ENCODE peak calls at places on chromosomes 12 and 14, in ten cellular contexts. One of them, this sample, is unnamed.

GRCh38 chr12:1760566-1761382 is 59.6 kb upstream of the LRTM2 start:
- DNase-seq in Kasumi-1: no peak
- DNase-seq in D341Med: no peak
- DNase-seq in RWPE1: peak; percentile 12
- DNase-seq in HTR-8/SVneo: peak; percentile 52
- DNase-seq in astrocyte of the spinal cord: peak; percentile 12
- DNase-seq in T47D: no peak
- DNase-seq in mucosa of gallbladder: no peak
- DNase-seq in right atrium auricular region: no peak
- DNase-seq in colonic mucosa: no peak
- DNase-seq in this sample: peak; percentile 94

GRCh38 chr12:70982991-70983390 is 62.5 kb upstream of the PTPRR start:
- DNase-seq in Kasumi-1: no peak
- DNase-seq in HTR-8/SVneo: no peak
- DNase-seq in right atrium auricular region: no peak
- DNase-seq in D341Med: no peak
- DNase-seq in astrocyte of the spinal cord: peak; percentile 28
- DNase-seq in T47D: no peak
- DNase-seq in mucosa of gallbladder: no peak
- DNase-seq in RWPE1: no peak
- DNase-seq in colonic mucosa: no peak
- DNase-seq in this sample: no peak

GRCh38 chr14:25411933-25412757 is 362.2 kb upstream of the STXBP6 start:
- DNase-seq in astrocyte of the spinal cord: peak; percentile 1
- DNase-seq in mucosa of gallbladder: no peak
- DNase-seq in colonic mucosa: no peak
- DNase-seq in HTR-8/SVneo: no peak
- DNase-seq in RWPE1: no peak
- DNase-seq in T47D: no peak
- DNase-seq in D341Med: no peak
- DNase-seq in right atrium auricular region: no peak
- DNase-seq in Kasumi-1: peak; percentile 41
- DNase-seq in this sample: peak; percentile 34

GRCh38 chr12:1907652-1908611 is 10.5 kb downstream of the CACNA2D4 start:
- DNase-seq in Kasumi-1: no peak
- DNase-seq in astrocyte of the spinal cord: no peak
- DNase-seq in D341Med: peak; percentile 42
- DNase-seq in colonic mucosa: peak; percentile 80
- DNase-seq in RWPE1: peak; percentile 25
- DNase-seq in T47D: peak; percentile 42
- DNase-seq in mucosa of gallbladder: no peak
- DNase-seq in HTR-8/SVneo: no peak
- DNase-seq in right atrium auricular region: peak; percentile 49
- DNase-seq in this sample: peak; percentile 36

GRCh38 chr14:88551094-88551870 is 3.5 kb downstream of the PTPN21 start:
- DNase-seq in T47D: peak; percentile 74
- DNase-seq in mucosa of gallbladder: peak; percentile 78
- DNase-seq in Kasumi-1: no peak
- DNase-seq in RWPE1: peak; percentile 80
- DNase-seq in astrocyte of the spinal cord: peak; percentile 86
- DNase-seq in HTR-8/SVneo: peak; percentile 78
- DNase-seq in D341Med: peak; percentile 88
- DNase-seq in colonic mucosa: peak; percentile 91
- DNase-seq in right atrium auricular region: peak; percentile 85
- DNase-seq in this sample: no peak

GRCh38 chr12:2739832-2740641 is 54.7 kb upstream of the FKBP4 start:
- DNase-seq in right atrium auricular region: no peak
- DNase-seq in HTR-8/SVneo: peak; percentile 19
- DNase-seq in Kasumi-1: no peak
- DNase-seq in RWPE1: no peak
- DNase-seq in astrocyte of the spinal cord: peak; percentile 32
- DNase-seq in mucosa of gallbladder: no peak
- DNase-seq in T47D: peak; percentile 23
- DNase-seq in colonic mucosa: peak; percentile 32
- DNase-seq in D341Med: no peak
- DNase-seq in this sample: no peak

GRCh38 chr12:92482599-92482998 is 220.2 kb upstream of the PLEKHG7 start:
- DNase-seq in mucosa of gallbladder: no peak
- DNase-seq in astrocyte of the spinal cord: no peak
- DNase-seq in D341Med: no peak
- DNase-seq in colonic mucosa: no peak
- DNase-seq in right atrium auricular region: no peak
- DNase-seq in HTR-8/SVneo: no peak
- DNase-seq in T47D: no peak
- DNase-seq in Kasumi-1: no peak
- DNase-seq in RWPE1: no peak
- DNase-seq in this sample: no peak

GRCh38 chr14:50607181-50607580 is 47.2 kb downstream of the ATL1 start:
- DNase-seq in HTR-8/SVneo: no peak
- DNase-seq in Kasumi-1: no peak
- DNase-seq in astrocyte of the spinal cord: peak; percentile 59
- DNase-seq in right atrium auricular region: no peak
- DNase-seq in RWPE1: no peak
- DNase-seq in colonic mucosa: no peak
- DNase-seq in T47D: no peak
- DNase-seq in mucosa of gallbladder: no peak
- DNase-seq in D341Med: no peak
- DNase-seq in this sample: no peak

GRCh38 chr12:67813509-67813908 is 165.0 kb downstream of the DYRK2 start:
- DNase-seq in HTR-8/SVneo: no peak
- DNase-seq in D341Med: no peak
- DNase-seq in astrocyte of the spinal cord: no peak
- DNase-seq in colonic mucosa: no peak
- DNase-seq in right atrium auricular region: no peak
- DNase-seq in RWPE1: no peak
- DNase-seq in mucosa of gallbladder: no peak
- DNase-seq in Kasumi-1: no peak
- DNase-seq in T47D: no peak
- DNase-seq in this sample: no peak

GRCh38 chr12:104360157-104360556 is 56.6 kb downstream of the EID3 start:
- DNase-seq in right atrium auricular region: no peak
- DNase-seq in Kasumi-1: no peak
- DNase-seq in astrocyte of the spinal cord: no peak
- DNase-seq in T47D: no peak
- DNase-seq in D341Med: no peak
- DNase-seq in RWPE1: no peak
- DNase-seq in colonic mucosa: no peak
- DNase-seq in mucosa of gallbladder: no peak
- DNase-seq in HTR-8/SVneo: no peak
- DNase-seq in this sample: no peak

GRCh38 chr14:36424478-36425102 is 95.4 kb downstream of the NKX2-1 start:
- DNase-seq in D341Med: no peak
- DNase-seq in Kasumi-1: no peak
- DNase-seq in RWPE1: no peak
- DNase-seq in mucosa of gallbladder: no peak
- DNase-seq in colonic mucosa: no peak
- DNase-seq in right atrium auricular region: no peak
- DNase-seq in T47D: no peak
- DNase-seq in astrocyte of the spinal cord: no peak
- DNase-seq in HTR-8/SVneo: no peak
- DNase-seq in this sample: no peak

GRCh38 chr12:59973515-59973914 is 377.7 kb downstream of the SLC16A7 start:
- DNase-seq in RWPE1: peak; percentile 79
- DNase-seq in astrocyte of the spinal cord: peak; percentile 22
- DNase-seq in colonic mucosa: no peak
- DNase-seq in Kasumi-1: no peak
- DNase-seq in T47D: no peak
- DNase-seq in mucosa of gallbladder: no peak
- DNase-seq in HTR-8/SVneo: peak; percentile 23
- DNase-seq in D341Med: no peak
- DNase-seq in right atrium auricular region: no peak
- DNase-seq in this sample: peak; percentile 52

GRCh38 chr14:96754845-96755184 is 42.4 kb upstream of the VRK1 start:
- DNase-seq in right atrium auricular region: peak; percentile 36
- DNase-seq in HTR-8/SVneo: no peak
- DNase-seq in colonic mucosa: no peak
- DNase-seq in T47D: no peak
- DNase-seq in RWPE1: no peak
- DNase-seq in mucosa of gallbladder: no peak
- DNase-seq in D341Med: peak; percentile 93
- DNase-seq in Kasumi-1: no peak
- DNase-seq in astrocyte of the spinal cord: no peak
- DNase-seq in this sample: no peak

GRCh38 chr14:103846569-103847438 is 571 bp downstream of the PPP1R13B start:
- DNase-seq in T47D: peak; percentile 33
- DNase-seq in colonic mucosa: peak; percentile 35
- DNase-seq in Kasumi-1: no peak
- DNase-seq in right atrium auricular region: no peak
- DNase-seq in HTR-8/SVneo: no peak
- DNase-seq in mucosa of gallbladder: no peak
- DNase-seq in RWPE1: peak; percentile 47
- DNase-seq in astrocyte of the spinal cord: no peak
- DNase-seq in D341Med: no peak
- DNase-seq in this sample: no peak

GRCh38 chr12:52691076-52691764 is 11.0 kb upstream of the KRT1 start:
- DNase-seq in T47D: no peak
- DNase-seq in right atrium auricular region: no peak
- DNase-seq in mucosa of gallbladder: no peak
- DNase-seq in D341Med: peak; percentile 54
- DNase-seq in Kasumi-1: no peak
- DNase-seq in RWPE1: no peak
- DNase-seq in HTR-8/SVneo: no peak
- DNase-seq in astrocyte of the spinal cord: no peak
- DNase-seq in colonic mucosa: no peak
- DNase-seq in this sample: no peak

GRCh38 chr12:57243521-57244305 is 7.3 kb downstream of the STAC3 start:
- DNase-seq in T47D: peak; percentile 93
- DNase-seq in HTR-8/SVneo: peak; percentile 82
- DNase-seq in colonic mucosa: peak; percentile 88
- DNase-seq in astrocyte of the spinal cord: peak; percentile 75
- DNase-seq in Kasumi-1: peak; percentile 82
- DNase-seq in RWPE1: peak; percentile 83
- DNase-seq in right atrium auricular region: peak; percentile 83
- DNase-seq in mucosa of gallbladder: peak; percentile 77
- DNase-seq in D341Med: peak; percentile 89
- DNase-seq in this sample: no peak

GRCh38 chr12:131829351-131829794 is 1.2 kb downstream of the MMP17 start:
- DNase-seq in mucosa of gallbladder: no peak
- DNase-seq in RWPE1: no peak
- DNase-seq in astrocyte of the spinal cord: no peak
- DNase-seq in colonic mucosa: no peak
- DNase-seq in D341Med: no peak
- DNase-seq in Kasumi-1: no peak
- DNase-seq in HTR-8/SVneo: no peak
- DNase-seq in right atrium auricular region: no peak
- DNase-seq in T47D: no peak
- DNase-seq in this sample: no peak

This sample was measured in SW 1271.